ENCODE peak calls at places on chromosomes 11 and 22, in four cellular contexts. K is AG04449, N is mesendoderm, S is Caco-2. U is an unnamed sample.
A peak's percentile ranks its signal among the peaks of the same experiment; 100 is the strongest.

GRCh38 chr22:48491451-48491941 is 1336.2 kb downstream of the BRD1 start:
- DNase-seq in K (no peak), S (no peak), N (peak; percentile 67), U (no peak)

GRCh38 chr22:32469799-32470212 is 4.8 kb upstream of the FBXO7 start:
- DNase-seq in N (peak; percentile 45), S (no peak), K (peak; percentile 60), U (no peak)

GRCh38 chr11:18392434-18393321 is 1.7 kb upstream of the LDHA start:
- DNase-seq in N (no peak), S (no peak), K (no peak), U (no peak)

GRCh38 chr11:78722786-78723185 is 148.1 kb upstream of the NARS2 start:
- DNase-seq in S (no peak), K (no peak), N (no peak), U (no peak)

GRCh38 chr11:36010010-36010740 is 66.3 kb downstream of the LDLRAD3 start:
- DNase-seq in K (no peak), N (no peak), S (no peak), U (no peak)

GRCh38 chr11:31817054-31817620 is 6.0 kb upstream of the PAX6 start:
- DNase-seq in N (peak; percentile 27), S (no peak), K (no peak), U (no peak)

GRCh38 chr22:49348631-49349030 is 479.0 kb downstream of the BRD1 start:
- DNase-seq in K (no peak), S (no peak), N (no peak), U (no peak)

GRCh38 chr11:46347637-46348311 is 511 bp downstream of the DGKZ start:
- DNase-seq in S (no peak), K (no peak), N (no peak), U (peak; percentile 64)

GRCh38 chr22:31093956-31094622 is 13.0 kb downstream of the SMTN start:
- DNase-seq in K (no peak), S (no peak), N (no peak), U (no peak)

GRCh38 chr22:29385748-29386147 is 2.6 kb downstream of the AP1B1 start:
- DNase-seq in K (no peak), S (no peak), N (no peak), U (no peak)

GRCh38 chr22:43796567-43796966 is 15.5 kb downstream of the EFCAB6 start:
- DNase-seq in N (peak; percentile 54), S (peak; percentile 16), K (peak; percentile 34), U (peak; percentile 20)

DNA sequence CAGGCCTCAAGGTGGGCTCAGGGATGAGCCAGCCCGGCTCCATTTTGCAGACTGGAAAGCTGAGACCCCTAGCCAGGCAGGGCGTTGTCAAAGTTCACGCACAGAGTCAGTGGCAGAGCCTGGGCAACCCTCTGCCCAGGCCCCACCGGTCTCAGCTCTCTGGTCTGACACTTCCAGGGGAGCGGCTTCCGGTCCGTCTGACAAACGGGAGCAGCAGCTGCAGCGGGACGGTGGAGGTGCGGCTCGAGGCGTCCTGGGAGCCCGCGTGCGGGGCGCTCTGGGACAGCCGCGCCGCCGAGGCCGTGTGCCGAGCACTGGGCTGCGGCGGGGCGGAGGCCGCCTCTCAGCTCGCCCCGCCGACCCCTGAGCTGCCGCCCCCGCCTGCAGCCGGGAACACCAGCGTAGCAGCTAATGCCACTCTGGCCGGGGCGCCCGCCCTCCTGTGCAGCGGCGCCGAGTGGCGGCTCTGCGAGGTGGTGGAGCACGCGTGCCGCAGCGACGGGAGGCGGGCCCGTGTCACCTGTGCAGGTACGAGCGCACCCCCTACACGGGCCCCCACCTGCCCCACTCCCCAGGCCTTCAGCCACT is 36.0 kb downstream of the CD6 start:
- DNase-seq in S (peak; percentile 44), N (peak; percentile 61), K (no peak), U (peak; percentile 42)
- H3K4me3 ChIP-seq in S (peak overlapping the region; percentile 37), N (peak overlapping the region; percentile 7), K (no peak overlapping the region), U (peak overlapping the region; percentile 32)

GRCh38 chr22:38080468-38080846 is 3.5 kb downstream of the SLC16A8 start:
- DNase-seq in N (no peak), S (no peak), K (no peak), U (no peak)
- H3K4me3 ChIP-seq in N (no peak overlapping the region), S (no peak overlapping the region), K (no peak overlapping the region), U (no peak overlapping the region)

GRCh38 chr11:44319552-44320288 is 9.8 kb upstream of the ALX4 start:
- DNase-seq in K (no peak), N (no peak), S (no peak), U (no peak)

GRCh38 chr11:44320289-44320973 is 10.5 kb upstream of the ALX4 start:
- DNase-seq in N (no peak), K (no peak), S (no peak), U (no peak)

GRCh38 chr11:44318369-44318768 is 8.4 kb upstream of the ALX4 start:
- DNase-seq in K (no peak), S (no peak), N (no peak), U (no peak)

GRCh38 chr11:44321059-44321458 is 11.1 kb upstream of the ALX4 start:
- DNase-seq in K (no peak), S (no peak), N (no peak), U (no peak)

DNA sequence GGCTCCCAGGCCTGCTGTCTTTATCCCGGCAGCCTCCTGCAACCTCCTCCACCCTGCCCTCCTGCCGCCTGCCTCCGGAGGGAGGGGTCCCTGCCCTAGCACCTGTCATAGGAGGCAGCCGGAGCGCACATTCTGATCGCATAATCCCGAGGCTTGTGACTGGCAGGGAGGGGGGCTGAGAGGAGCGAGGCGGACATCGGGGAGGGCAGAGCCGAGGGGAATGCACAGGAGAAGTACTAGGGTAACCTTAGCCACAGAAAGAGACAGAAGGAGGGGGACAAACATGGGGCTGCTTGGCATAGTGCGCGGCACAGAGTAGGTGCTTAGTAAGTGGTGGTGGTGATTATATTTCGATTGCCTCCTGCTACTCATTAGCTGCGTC is 9.2 kb upstream of the ALX4 start:
- DNase-seq in N (no peak), K (no peak), S (no peak), U (no peak)
- H3K4me3 ChIP-seq in N (no peak overlapping the region), K (no peak overlapping the region), S (no peak overlapping the region), U (no peak overlapping the region)

DNA sequence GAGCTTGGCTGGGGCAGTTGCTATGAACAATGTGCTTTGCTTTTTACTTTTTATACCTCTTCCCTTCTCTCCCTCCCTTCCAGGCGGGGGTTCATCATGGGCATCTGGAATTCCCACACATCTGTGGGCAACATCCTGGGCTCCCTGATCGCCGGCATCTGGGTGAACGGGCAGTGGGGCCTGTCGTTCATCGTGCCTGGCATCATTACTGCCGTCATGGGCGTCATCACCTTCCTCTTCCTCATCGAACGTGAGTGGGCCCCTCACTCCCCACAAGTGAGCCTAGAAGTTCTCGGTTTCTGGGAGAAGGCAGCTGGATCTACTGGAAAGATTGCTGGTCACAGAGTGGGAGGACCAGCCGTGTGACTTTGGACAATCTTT is 17.4 kb downstream of the SLC37A2 start:
- DNase-seq in N (no peak), K (no peak), S (no peak), U (no peak)
- H3K4me3 ChIP-seq in N (no peak overlapping the region), K (no peak overlapping the region), S (no peak overlapping the region), U (no peak overlapping the region)

DNA sequence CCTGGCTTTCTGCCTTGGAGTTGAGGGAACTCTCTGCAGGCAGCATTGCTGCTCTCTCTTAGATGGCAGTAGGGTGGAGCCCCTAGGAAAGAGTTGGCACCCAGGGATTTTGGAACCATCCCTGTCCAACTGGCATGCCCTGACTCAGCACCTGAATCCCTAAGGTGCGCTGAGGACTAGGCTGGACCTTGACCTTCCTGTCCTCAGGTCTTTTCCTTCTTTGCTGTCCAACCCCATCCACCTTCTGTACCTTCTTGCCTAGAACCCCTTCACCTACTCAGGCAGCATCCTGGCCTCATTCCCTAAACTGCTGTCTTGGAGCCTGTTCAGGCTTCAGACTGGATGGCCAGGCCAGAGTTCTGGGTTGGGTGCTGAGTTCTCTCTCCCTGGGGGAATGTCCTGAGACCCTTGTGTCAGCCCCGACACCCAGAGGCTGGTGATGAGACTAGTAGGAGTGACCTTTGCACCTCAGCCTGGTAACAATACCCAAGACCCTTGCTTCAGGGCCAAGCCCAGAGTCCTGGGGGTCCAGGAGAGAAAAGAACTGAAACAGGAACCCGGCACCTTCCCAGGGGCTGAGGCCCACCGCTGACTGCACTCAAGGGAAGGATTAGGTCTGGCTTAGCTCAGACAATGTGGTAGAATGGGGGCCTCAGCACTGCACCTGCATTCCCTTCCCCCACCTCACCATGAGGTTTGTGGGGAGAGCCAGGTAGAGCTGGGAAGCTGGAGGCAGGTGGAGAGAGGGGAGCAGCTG is 2.6 kb upstream of the POLD4 start:
- DNase-seq in K (no peak), S (no peak), N (no peak), U (peak; percentile 78)
- H3K4me3 ChIP-seq in K (no peak overlapping the region), S (no peak overlapping the region), N (no peak overlapping the region), U (no peak overlapping the region)